ENCODE peak calls at places on chromosomes 16 and 17, in four cellular contexts. One of them, this sample, is unnamed.

GRCh38 chr17:49694847-49695697 is 12.7 kb downstream of the SLC35B1 start:
- DNase-seq in astrocyte of the spinal cord: peak
- DNase-seq in aorta: no peak
- DNase-seq in HEK293T: peak
- DNase-seq in this sample: peak

GRCh38 chr16:85656351-85657266 is 32.1 kb downstream of the GINS2 start:
- DNase-seq in astrocyte of the spinal cord: no peak
- DNase-seq in aorta: no peak
- DNase-seq in HEK293T: no peak
- DNase-seq in this sample: peak

GRCh38 chr16:88591577-88592021 is 21.4 kb downstream of the ZC3H18 start:
- DNase-seq in astrocyte of the spinal cord: no peak
- DNase-seq in aorta: peak
- DNase-seq in HEK293T: no peak
- DNase-seq in this sample: no peak

GRCh38 chr17:46764709-46765401 is 53.6 kb downstream of the WNT3 start:
- DNase-seq in astrocyte of the spinal cord: peak
- DNase-seq in aorta: no peak
- DNase-seq in HEK293T: no peak
- DNase-seq in this sample: no peak

GRCh38 chr17:75814900-75815373 is 29.3 kb downstream of the UNC13D start:
- DNase-seq in astrocyte of the spinal cord: peak
- DNase-seq in aorta: peak
- DNase-seq in HEK293T: no peak
- DNase-seq in this sample: no peak

GRCh38 chr17:72381597-72382397 is 261.0 kb downstream of the SOX9 start:
- DNase-seq in astrocyte of the spinal cord: no peak
- DNase-seq in aorta: no peak
- DNase-seq in HEK293T: peak
- DNase-seq in this sample: no peak

GRCh38 chr16:50613281-50613991 is 65.2 kb downstream of the NKD1 start:
- DNase-seq in astrocyte of the spinal cord: no peak
- DNase-seq in aorta: no peak
- DNase-seq in HEK293T: no peak
- DNase-seq in this sample: no peak

GRCh38 chr16:19696961-19697360 is 21.1 kb downstream of the KNOP1 start:
- DNase-seq in astrocyte of the spinal cord: no peak
- DNase-seq in aorta: no peak
- DNase-seq in HEK293T: no peak
- DNase-seq in this sample: no peak

GRCh38 chr17:34478244-34478643 is 101.1 kb upstream of the TMEM132E start:
- DNase-seq in astrocyte of the spinal cord: no peak
- DNase-seq in aorta: no peak
- DNase-seq in HEK293T: no peak
- DNase-seq in this sample: no peak

GRCh38 chr16:22942812-22943211 is 128.8 kb downstream of the HS3ST2 start:
- DNase-seq in astrocyte of the spinal cord: no peak
- DNase-seq in aorta: no peak
- DNase-seq in HEK293T: no peak
- DNase-seq in this sample: no peak